ENCODE peak calls at places on chromosomes 13 and 19, in ten cellular contexts. J is astrocyte; Z is K562; C is NB4; G is CD4-positive, alpha-beta T cell; D is dorsolateral prefrontal cortex; E is spleen; P is thoracic aorta; T is heart left ventricle; I is fibroblast of lung. B is an unnamed sample.

GRCh38 chr13:37357548-37357947 is 241.0 kb downstream of the POSTN start:
- DNase-seq in J (no peak), Z (no peak), C (no peak), G (no peak), D (no peak), E (no peak), P (no peak), T (no peak), I (peak), B (no peak)

GRCh38 chr13:110014719-110015118 is 228.3 kb upstream of the IRS2 start:
- DNase-seq in J (no peak), Z (no peak), C (no peak), G (no peak), D (no peak), E (no peak), P (no peak), T (no peak), I (no peak), B (no peak)

GRCh38 chr13:25422153-25422552 is 50.4 kb downstream of the ATP8A2 start:
- DNase-seq in J (no peak), Z (no peak), C (no peak), G (no peak), D (no peak), E (no peak), P (no peak), T (no peak), I (no peak), B (no peak)

GRCh38 chr19:55344444-55344843 is 4.8 kb downstream of the KMT5C start:
- DNase-seq in J (no peak), Z (no peak), C (no peak), G (no peak), D (peak), E (no peak), P (no peak), T (no peak), I (peak), B (no peak)

GRCh38 chr19:21256722-21257121 is 72.5 kb downstream of the ZNF708 start:
- DNase-seq in J (peak), Z (peak), C (peak), G (no peak), D (no peak), E (no peak), P (no peak), T (no peak), I (peak), B (no peak)

GRCh38 chr19:7799640-7800355 is 30.2 kb upstream of the EVI5L start:
- DNase-seq in J (peak), Z (peak), C (peak), G (peak), D (peak), E (peak), P (peak), T (peak), I (peak), B (peak)

GRCh38 chr19:343941-344624 is 513 bp downstream of the MIER2 start:
- DNase-seq in J (no peak), Z (peak), C (no peak), G (peak), D (no peak), E (peak), P (no peak), T (no peak), I (peak), B (no peak)

GRCh38 chr13:109595466-109595865 is 190.9 kb downstream of the IRS2 start:
- DNase-seq in J (no peak), Z (no peak), C (no peak), G (no peak), D (no peak), E (no peak), P (no peak), T (no peak), I (no peak), B (no peak)

GRCh38 chr19:18086590-18087138 is at the start of gene IL12RB1:
- DNase-seq in J (no peak), Z (no peak), C (peak), G (peak), D (no peak), E (peak), P (no peak), T (no peak), I (no peak), B (peak)

GRCh38 chr13:100644328-100644727 is 30.3 kb downstream of the TMTC4 start:
- DNase-seq in J (no peak), Z (no peak), C (no peak), G (no peak), D (no peak), E (no peak), P (no peak), T (no peak), I (no peak), B (no peak)

GRCh38 chr19:40542197-40542859 is 34.3 kb upstream of the SHKBP1 start:
- DNase-seq in J (no peak), Z (no peak), C (no peak), G (no peak), D (no peak), E (no peak), P (peak), T (peak), I (peak), B (no peak)

GRCh38 chr13:48232420-48233096 is 448 bp upstream of the ITM2B start:
- DNase-seq in J (no peak), Z (peak), C (no peak), G (no peak), D (no peak), E (no peak), P (no peak), T (no peak), I (no peak), B (no peak)

GRCh38 chr13:48231080-48231479 is 1.9 kb upstream of the ITM2B start:
- DNase-seq in J (peak), Z (no peak), C (no peak), G (no peak), D (no peak), E (no peak), P (no peak), T (no peak), I (peak), B (no peak)

GRCh38 chr13:48230541-48230940 is 2.5 kb upstream of the ITM2B start:
- DNase-seq in J (no peak), Z (no peak), C (no peak), G (no peak), D (no peak), E (no peak), P (no peak), T (no peak), I (no peak), B (no peak)

GRCh38 chr13:48233097-48233885 is at the start of gene ITM2B:
- DNase-seq in J (peak), Z (peak), C (peak), G (peak), D (peak), E (peak), P (no peak), T (peak), I (peak), B (peak)

GRCh38 chr13:48231948-48232347 is 1.1 kb upstream of the ITM2B start:
- DNase-seq in J (no peak), Z (no peak), C (no peak), G (no peak), D (no peak), E (no peak), P (no peak), T (no peak), I (no peak), B (no peak)
- TF ChIP-seq CTCF in J (no peak), Z (no peak), C (no peak), G (no peak), D (no peak), E (no peak), P (no peak), T (no peak), I (no peak), B (no peak)

GRCh38 chr13:77053192-77053591 is 26.2 kb upstream of the FBXL3 start:
- DNase-seq in J (no peak), Z (no peak), C (no peak), G (no peak), D (no peak), E (no peak), P (no peak), T (no peak), I (no peak), B (no peak)

GRCh38 chr13:77055158-77055557 is 28.2 kb upstream of the FBXL3 start:
- DNase-seq in J (no peak), Z (no peak), C (no peak), G (no peak), D (no peak), E (no peak), P (no peak), T (no peak), I (no peak), B (no peak)

GRCh38 chr13:77061362-77061761 is 34.4 kb upstream of the FBXL3 start:
- DNase-seq in J (no peak), Z (no peak), C (no peak), G (no peak), D (no peak), E (no peak), P (no peak), T (no peak), I (no peak), B (no peak)

GRCh38 chr13:77056382-77056781 is 29.4 kb upstream of the FBXL3 start:
- DNase-seq in J (no peak), Z (no peak), C (no peak), G (no peak), D (no peak), E (no peak), P (no peak), T (no peak), I (no peak), B (no peak)

DNA sequence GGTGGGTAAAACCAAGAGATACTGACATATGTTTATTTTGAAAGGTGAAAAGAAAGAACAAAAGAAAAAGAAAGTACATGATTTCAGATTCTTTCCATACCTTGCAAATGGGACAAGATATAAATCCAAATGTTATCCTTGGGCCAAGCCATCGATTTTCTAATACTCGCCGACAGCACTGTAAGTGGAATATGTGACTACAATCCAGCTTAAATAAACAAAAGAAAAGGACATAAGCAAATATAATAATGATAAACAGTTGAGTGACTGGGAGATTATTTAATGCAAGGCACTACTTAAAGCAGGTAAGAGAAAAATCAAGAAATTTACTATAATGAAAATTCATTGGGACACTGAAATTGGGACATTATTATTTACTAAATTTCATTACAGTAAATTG is 29.9 kb upstream of the FBXL3 start:
- DNase-seq in J (no peak), Z (no peak), C (no peak), G (no peak), D (no peak), E (no peak), P (no peak), T (no peak), I (no peak), B (no peak)
- TF ChIP-seq CTCF in J (no peak), Z (no peak), C (no peak), G (no peak), D (no peak), E (no peak), P (no peak), T (no peak), I (no peak), B (no peak)

GRCh38 chr19:50967924-50968708 is 1.3 kb downstream of the KLK6 start:
- DNase-seq in J (no peak), Z (no peak), C (no peak), G (no peak), D (no peak), E (no peak), P (no peak), T (no peak), I (no peak), B (no peak)
- TF ChIP-seq CTCF in J (no peak), Z (no peak), C (no peak), G (no peak), D (peak), E (no peak), P (no peak), T (no peak), I (no peak), B (no peak)

GRCh38 chr13:75687145-75687763 is 51.1 kb downstream of the LMO7 start:
- DNase-seq in J (no peak), Z (peak), C (peak), G (no peak), D (no peak), E (no peak), P (no peak), T (no peak), I (peak), B (no peak)

GRCh38 chr13:75691183-75691582 is 55.1 kb downstream of the LMO7 start:
- DNase-seq in J (no peak), Z (no peak), C (no peak), G (no peak), D (no peak), E (no peak), P (no peak), T (no peak), I (no peak), B (no peak)

GRCh38 chr13:75679459-75679858 is 43.3 kb downstream of the LMO7 start:
- DNase-seq in J (no peak), Z (no peak), C (no peak), G (no peak), D (no peak), E (no peak), P (no peak), T (no peak), I (no peak), B (no peak)

GRCh38 chr13:75689686-75690085 is 53.6 kb downstream of the LMO7 start:
- DNase-seq in J (no peak), Z (no peak), C (no peak), G (no peak), D (no peak), E (no peak), P (no peak), T (no peak), I (peak), B (no peak)

DNA sequence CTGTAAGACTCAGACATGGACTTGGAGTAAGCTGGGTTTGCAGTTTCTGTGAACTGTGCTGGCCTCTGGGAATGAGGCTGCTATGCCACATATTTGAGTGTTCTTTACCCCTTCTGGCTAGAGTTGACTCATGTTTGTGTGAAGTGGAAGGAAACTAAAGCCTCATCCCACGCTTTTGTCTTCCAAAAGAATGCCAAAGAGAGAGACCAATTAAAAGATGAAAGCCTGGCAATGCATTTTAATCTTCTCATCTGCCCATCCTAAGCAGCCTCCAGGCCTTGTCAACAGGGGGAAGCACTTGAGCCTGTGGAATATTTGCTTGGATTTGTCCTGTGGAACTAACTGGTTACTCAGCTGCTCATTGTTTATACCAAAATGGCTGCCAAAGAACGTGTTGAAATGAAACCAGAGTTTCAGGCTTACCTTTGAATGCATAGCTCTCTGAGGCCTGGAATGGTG is 49.1 kb downstream of the LMO7 start:
- DNase-seq in J (peak), Z (no peak), C (no peak), G (no peak), D (no peak), E (no peak), P (no peak), T (no peak), I (peak), B (no peak)
- TF ChIP-seq CTCF in J (peak), Z (no peak), C (no peak), G (no peak), D (no peak), E (no peak), P (no peak), T (no peak), I (peak), B (no peak)

GRCh38 chr19:10921909-10922637 is 6.4 kb downstream of the YIPF2 start:
- DNase-seq in J (no peak), Z (no peak), C (no peak), G (no peak), D (no peak), E (no peak), P (no peak), T (no peak), I (no peak), B (no peak)
- TF ChIP-seq CTCF in J (no peak), Z (no peak), C (no peak), G (no peak), D (no peak), E (no peak), P (no peak), T (no peak), I (no peak), B (no peak)

DNA sequence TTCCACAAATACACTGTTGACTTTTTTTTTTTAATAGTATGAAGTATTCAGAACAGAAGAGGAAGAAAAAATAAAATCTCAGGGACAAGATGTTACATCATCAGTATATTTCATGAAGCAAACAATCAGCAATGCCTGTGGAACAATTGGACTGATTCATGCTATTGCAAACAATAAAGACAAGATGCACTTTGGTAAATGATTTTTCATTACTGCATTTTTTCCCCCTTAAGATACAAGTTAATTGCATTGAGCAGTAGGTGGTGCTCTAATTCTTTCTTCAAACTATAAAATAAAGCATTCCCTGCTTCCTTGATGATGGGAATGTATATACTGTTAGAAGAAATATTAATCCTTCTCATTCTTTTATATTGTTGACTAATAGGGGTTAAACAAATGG is 17.1 kb downstream of the UCHL3 start:
- DNase-seq in J (peak), Z (no peak), C (peak), G (no peak), D (no peak), E (no peak), P (no peak), T (no peak), I (peak), B (no peak)
- TF ChIP-seq CTCF in J (peak), Z (no peak), C (no peak), G (no peak), D (peak), E (no peak), P (no peak), T (no peak), I (no peak), B (no peak)

DNA sequence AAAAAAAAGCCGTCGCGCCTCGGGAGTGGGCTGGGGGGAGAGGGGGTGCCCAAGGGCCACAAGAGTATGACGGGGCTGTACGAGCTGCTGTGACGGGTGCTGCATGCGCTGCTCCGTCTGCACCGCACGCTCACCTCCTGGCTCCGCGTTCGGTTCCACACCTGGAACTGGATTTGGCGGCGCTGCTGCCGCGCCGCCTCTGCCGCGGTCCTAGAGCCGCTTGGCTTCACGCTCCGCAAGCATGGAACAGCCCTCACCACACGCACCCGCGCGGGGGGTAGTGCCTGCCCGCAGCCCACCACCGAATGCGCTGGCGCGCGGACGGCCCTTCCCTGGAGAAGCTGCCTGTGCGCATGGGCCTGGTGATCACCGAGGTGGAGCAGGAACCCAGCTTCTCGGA is 18.8 kb downstream of the C1QTNF9 start:
- DNase-seq in J (no peak), Z (no peak), C (no peak), G (no peak), D (no peak), E (no peak), P (no peak), T (no peak), I (no peak), B (no peak)
- TF ChIP-seq CTCF in J (no peak), Z (no peak), C (no peak), G (no peak), D (no peak), E (no peak), P (no peak), T (no peak), I (no peak), B (no peak)

GRCh38 chr19:31946491-31946890 is 398.9 kb upstream of the ZNF507 start:
- DNase-seq in J (no peak), Z (no peak), C (peak), G (no peak), D (no peak), E (no peak), P (no peak), T (peak), I (no peak), B (no peak)

GRCh38 chr19:31943778-31944177 is 401.6 kb upstream of the ZNF507 start:
- DNase-seq in J (no peak), Z (no peak), C (no peak), G (no peak), D (no peak), E (no peak), P (no peak), T (no peak), I (no peak), B (no peak)

GRCh38 chr19:31947436-31947835 is 398.0 kb upstream of the ZNF507 start:
- DNase-seq in J (no peak), Z (no peak), C (no peak), G (no peak), D (no peak), E (no peak), P (no peak), T (no peak), I (no peak), B (no peak)

GRCh38 chr19:31944286-31944685 is 401.1 kb upstream of the ZNF507 start:
- DNase-seq in J (no peak), Z (no peak), C (no peak), G (no peak), D (no peak), E (no peak), P (no peak), T (no peak), I (no peak), B (no peak)

GRCh38 chr19:31943305-31943704 is 402.1 kb upstream of the ZNF507 start:
- DNase-seq in J (no peak), Z (no peak), C (no peak), G (no peak), D (no peak), E (no peak), P (no peak), T (no peak), I (no peak), B (no peak)
- TF ChIP-seq CTCF in J (no peak), Z (no peak), C (no peak), G (no peak), D (no peak), E (no peak), P (no peak), T (no peak), I (no peak), B (no peak)

DNA sequence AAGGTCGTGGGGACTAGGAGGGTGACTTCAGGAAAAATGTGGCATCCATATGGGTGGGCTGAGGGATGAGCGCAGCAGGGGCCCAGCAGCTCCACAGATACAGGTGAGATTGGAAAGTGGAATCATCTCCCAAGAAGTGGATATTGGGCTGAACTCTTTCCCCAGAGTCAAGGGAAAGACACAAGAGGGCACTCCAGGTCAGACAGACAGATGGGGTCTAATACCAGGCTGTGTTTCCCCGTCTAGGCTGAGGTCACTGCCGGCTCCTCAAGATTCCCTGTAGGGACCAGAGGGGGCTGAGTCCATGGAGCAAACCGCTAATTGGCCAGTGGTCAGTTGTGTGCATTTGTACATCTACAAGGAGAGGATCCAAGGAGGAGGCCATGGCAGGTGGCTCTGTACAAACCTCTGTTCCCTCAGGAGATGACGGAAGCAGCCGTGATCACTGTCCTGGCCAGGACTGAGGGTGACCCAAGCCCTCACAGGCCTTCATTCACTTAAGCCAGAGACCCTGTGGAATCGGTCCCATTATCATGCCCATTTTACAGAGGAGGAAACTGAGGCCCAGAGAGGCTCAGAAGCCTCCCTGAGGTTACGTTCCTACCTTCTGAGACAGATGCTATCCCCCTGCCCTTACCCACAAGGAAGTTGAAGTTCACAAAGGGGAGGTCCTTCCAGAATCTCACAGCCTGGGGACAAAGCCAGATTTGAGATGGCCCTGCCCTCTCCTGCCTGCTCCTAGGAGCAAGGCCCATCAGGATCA is 14.9 kb upstream of the IGLON5 start:
- DNase-seq in J (no peak), Z (peak), C (peak), G (no peak), D (no peak), E (no peak), P (no peak), T (no peak), I (no peak), B (no peak)
- TF ChIP-seq CTCF in J (no peak), Z (peak), C (no peak), G (no peak), D (no peak), E (no peak), P (no peak), T (no peak), I (no peak), B (no peak)

B was measured in activated B cell treated with CpG ODN at 0.5 μM for 24 hours.